ENCODE peak calls at places on chromosomes 2 and 18, in seven cellular contexts. P, K, F, Q, C, G and I are unnamed samples.

GRCh38 chr2:238093181-238094140 is 6.7 kb upstream of the ESPNL start:
- DNase-seq in P (no peak), K (no peak), F (no peak), Q (peak), C (no peak), G (no peak), I (no peak)

GRCh38 chr2:22634167-22634566 is 750.8 kb upstream of the KLHL29 start:
- DNase-seq in P (no peak), K (no peak), F (no peak), Q (no peak), C (no peak), G (no peak), I (no peak)

GRCh38 chr2:172701250-172701649 is 34.4 kb upstream of the RAPGEF4 start:
- DNase-seq in P (no peak), K (no peak), F (peak), Q (no peak), C (no peak), G (peak), I (peak)

GRCh38 chr2:120826716-120827410 is 91.2 kb downstream of the GLI2 start:
- DNase-seq in P (no peak), K (no peak), F (no peak), Q (no peak), C (no peak), G (no peak), I (peak)

GRCh38 chr2:9594361-9595063 is 36.3 kb downstream of the YWHAQ start:
- DNase-seq in P (no peak), K (no peak), F (peak), Q (no peak), C (no peak), G (peak), I (peak)

GRCh38 chr2:118003396-118003824 is 10.5 kb downstream of the CCDC93 start:
- DNase-seq in P (peak), K (peak), F (peak), Q (no peak), C (peak), G (peak), I (peak)

GRCh38 chr2:118119158-118119715 is 31.0 kb downstream of the INSIG2 start:
- DNase-seq in P (no peak), K (no peak), F (no peak), Q (no peak), C (no peak), G (no peak), I (no peak)

GRCh38 chr2:37615808-37616673 is 55.4 kb downstream of the CDC42EP3 start:
- DNase-seq in P (no peak), K (peak), F (no peak), Q (peak), C (no peak), G (no peak), I (no peak)

GRCh38 chr2:28648147-28648546 is 103.5 kb upstream of the PPP1CB start:
- DNase-seq in P (no peak), K (no peak), F (no peak), Q (no peak), C (no peak), G (no peak), I (no peak)

GRCh38 chr2:10242998-10243925 is 59.4 kb upstream of the HPCAL1 start:
- DNase-seq in P (no peak), K (no peak), F (no peak), Q (no peak), C (no peak), G (no peak), I (no peak)

GRCh38 chr2:150076281-150076680 is 411.2 kb downstream of the RND3 start:
- DNase-seq in P (no peak), K (no peak), F (peak), Q (no peak), C (no peak), G (no peak), I (peak)

GRCh38 chr2:48415765-48416515 is 114.0 kb upstream of the STON1 start:
- DNase-seq in P (no peak), K (no peak), F (no peak), Q (no peak), C (no peak), G (no peak), I (peak)

GRCh38 chr2:148459300-148459891 is 185.2 kb upstream of the EPC2 start:
- DNase-seq in P (peak), K (no peak), F (no peak), Q (no peak), C (no peak), G (no peak), I (no peak)

GRCh38 chr18:48893559-48894265 is 57.1 kb downstream of the SMAD7 start:
- DNase-seq in P (no peak), K (no peak), F (no peak), Q (no peak), C (no peak), G (no peak), I (no peak)

GRCh38 chr18:78875268-78875997 is 104.2 kb upstream of the SALL3 start:
- DNase-seq in P (no peak), K (peak), F (no peak), Q (no peak), C (peak), G (no peak), I (peak)

GRCh38 chr2:40039543-40039942 is 260.5 kb upstream of the THUMPD2 start:
- DNase-seq in P (no peak), K (no peak), F (no peak), Q (no peak), C (no peak), G (no peak), I (peak)

GRCh38 chr2:126359494-126359893 is 296.5 kb upstream of the GYPC start:
- DNase-seq in P (no peak), K (no peak), F (no peak), Q (no peak), C (no peak), G (no peak), I (peak)